ENCODE peak calls at places on chromosomes 7 and 10, in ten cellular contexts. S is astrocyte of the cerebellum, G is brain microvascular endothelial cell, K is heart left ventricle, W is tibial artery, H is HFF-Myc, X is GM10248, J is A549, R is endodermal cell, L is activated B cell treated with CpG ODN at 0.5 μM for 24 hours. O is an unnamed sample.

GRCh38 chr7:113320419-113320818 is 202.1 kb upstream of the SMIM30 start:
- DNase-seq in G (no peak), S (no peak), R (no peak), K (no peak), H (no peak), W (no peak), X (no peak), L (no peak), J (no peak), O (no peak)

GRCh38 chr10:132452216-132452650 is 55.2 kb downstream of the PWWP2B start:
- DNase-seq in J (no peak), R (peak; percentile 65), G (no peak), H (no peak), L (no peak), K (peak; percentile 39), S (no peak), X (no peak), W (no peak), O (no peak)

GRCh38 chr10:78568664-78569063 is 500.1 kb upstream of the ZMIZ1 start:
- DNase-seq in S (no peak), L (no peak), G (no peak), K (no peak), X (no peak), W (no peak), J (no peak), R (no peak), H (no peak), O (no peak)

GRCh38 chr7:351681-352480 is 61.9 kb downstream of the FOXL3 start:
- DNase-seq in L (no peak), W (no peak), X (no peak), R (no peak), K (no peak), H (no peak), J (no peak), S (no peak), G (no peak), O (no peak)

GRCh38 chr10:16894834-16895233 is 77.6 kb upstream of the RSU1 start:
- DNase-seq in H (no peak), W (no peak), K (no peak), S (no peak), X (no peak), L (no peak), R (no peak), G (no peak), J (no peak), O (no peak)

GRCh38 chr7:265998-266850 is 23.7 kb upstream of the FOXL3 start:
- DNase-seq in G (no peak), S (no peak), L (no peak), W (no peak), R (no peak), K (peak; percentile 27), J (no peak), H (no peak), X (no peak), O (no peak)

GRCh38 chr10:75987610-75988009 is 556.2 kb downstream of the LRMDA start:
- DNase-seq in G (peak; percentile 9), X (no peak), L (no peak), J (no peak), K (no peak), H (no peak), R (no peak), S (no peak), W (no peak), O (peak; percentile 14)

GRCh38 chr7:83957333-83957732 is 237.3 kb downstream of the SEMA3A start:
- DNase-seq in S (no peak), W (no peak), H (no peak), L (no peak), J (no peak), G (peak; percentile 56), X (no peak), K (no peak), R (no peak), O (peak; percentile 30)

GRCh38 chr10:14742815-14743214 is 31.9 kb downstream of the FAM107B start:
- DNase-seq in X (no peak), R (no peak), H (no peak), K (no peak), G (no peak), L (no peak), W (no peak), J (no peak), S (no peak), O (no peak)

GRCh38 chr10:90592903-90593302 is 264.9 kb downstream of the HTR7 start:
- DNase-seq in G (peak; percentile 48), L (no peak), K (peak; percentile 36), R (peak; percentile 90), W (peak; percentile 46), H (peak; percentile 32), X (peak; percentile 17), S (peak; percentile 64), J (peak; percentile 12), O (peak; percentile 76)

GRCh38 chr7:155925682-155926081 is 113.4 kb upstream of the SHH start:
- DNase-seq in X (no peak), R (no peak), G (no peak), K (no peak), W (no peak), L (no peak), J (no peak), S (no peak), H (no peak), O (no peak)

GRCh38 chr7:37342665-37343471 is 105.8 kb downstream of the ELMO1 start:
- DNase-seq in S (no peak), H (no peak), R (no peak), L (peak; percentile 59), J (no peak), X (peak; percentile 56), G (no peak), W (no peak), K (no peak), O (no peak)

GRCh38 chr7:45874408-45875131 is 1.7 kb upstream of the CCDC201 start:
- DNase-seq in H (peak; percentile 29), W (no peak), J (no peak), L (no peak), G (peak; percentile 83), K (no peak), X (no peak), S (no peak), R (no peak), O (peak; percentile 25)

GRCh38 chr10:8835453-8836167 is 781.1 kb downstream of the GATA3 start:
- DNase-seq in K (no peak), W (no peak), G (no peak), J (no peak), H (no peak), L (no peak), R (no peak), S (no peak), X (no peak), O (peak; percentile 11)

GRCh38 chr10:82411416-82411815 is 536.4 kb downstream of the NRG3 start:
- DNase-seq in R (no peak), S (no peak), L (no peak), W (no peak), G (no peak), X (no peak), H (no peak), J (no peak), K (no peak), O (no peak)

GRCh38 chr7:158952776-158953175 is 96.4 kb downstream of the DYNC2I1 start:
- DNase-seq in S (no peak), R (no peak), L (no peak), X (no peak), W (no peak), J (no peak), K (no peak), G (no peak), H (no peak), O (no peak)

GRCh38 chr10:76583711-76584161 is 1053.9 kb downstream of the KCNMA1 start:
- DNase-seq in L (no peak), G (peak; percentile 89), X (no peak), K (no peak), W (no peak), H (peak; percentile 26), J (peak; percentile 38), S (peak; percentile 55), R (no peak), O (peak; percentile 80)

GRCh38 chr7:19066109-19066508 is 51.3 kb downstream of the TWIST1 start:
- DNase-seq in R (no peak), L (no peak), J (no peak), G (no peak), H (no peak), K (no peak), W (no peak), X (no peak), S (no peak), O (no peak)

GRCh38 chr7:19069842-19070241 is 47.6 kb downstream of the TWIST1 start:
- DNase-seq in H (no peak), W (no peak), K (no peak), S (no peak), X (no peak), L (no peak), J (no peak), R (peak; percentile 61), G (no peak), O (peak; percentile 7)
- TF ChIP-seq CTCF in H (peak; percentile 10), W (no peak), K (no peak), S (peak; percentile 5), X (no peak), L (no peak), J (no peak), R (peak; percentile 65), G (peak; percentile 35), O (no peak)

GRCh38 chr7:1794888-1795542 is 124.9 kb downstream of the ELFN1 start:
- DNase-seq in R (no peak), X (no peak), G (no peak), H (peak; percentile 10), S (no peak), K (no peak), J (no peak), L (no peak), W (no peak), O (no peak)
- TF ChIP-seq CTCF in R (peak; percentile 46), X (no peak), G (peak; percentile 43), H (peak; percentile 41), S (peak; percentile 11), K (no peak), J (no peak), L (no peak), W (no peak), O (no peak)

DNA sequence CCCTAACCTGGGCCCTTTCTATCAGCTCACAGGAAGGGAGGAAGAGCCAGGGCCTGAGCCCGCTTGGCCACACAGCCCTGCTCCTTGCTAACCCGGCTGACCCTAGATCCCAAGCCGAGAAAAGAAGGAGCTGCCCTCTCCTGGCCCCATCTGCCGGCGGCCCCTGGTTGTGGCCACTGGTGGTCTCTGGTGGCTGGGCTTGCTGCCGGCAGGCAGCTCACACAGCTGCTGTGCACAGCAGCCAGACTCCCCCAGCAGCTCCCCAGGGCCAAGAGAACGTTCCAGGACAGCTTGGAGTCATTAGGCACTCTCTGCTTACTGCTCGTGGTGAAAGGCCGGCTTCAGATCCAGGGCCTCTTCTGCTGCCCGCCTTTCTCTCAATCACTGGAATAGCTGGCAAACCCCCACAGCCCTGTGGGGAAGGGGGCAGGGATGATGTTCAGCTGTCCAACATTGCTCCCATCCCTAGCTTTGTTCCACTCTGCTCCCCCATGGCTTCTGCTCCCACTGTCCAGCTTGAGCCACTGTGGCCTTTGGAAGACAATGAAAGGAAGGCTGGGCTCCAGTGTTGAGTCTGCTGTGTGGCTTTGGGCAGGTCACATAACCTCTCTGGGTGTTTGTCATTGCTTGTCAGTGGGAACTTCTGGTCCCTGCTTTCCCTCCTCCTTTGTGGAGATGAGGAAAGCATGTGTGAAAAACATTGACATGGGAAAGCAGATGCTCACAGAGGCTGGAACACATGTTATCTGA is 35.4 kb upstream of the COL13A1 start:
- DNase-seq in G (no peak), X (no peak), H (no peak), W (no peak), J (no peak), R (peak; percentile 64), L (no peak), S (no peak), K (peak; percentile 61), O (no peak)
- TF ChIP-seq CTCF in G (no peak), X (no peak), H (no peak), W (no peak), J (no peak), R (no peak), L (no peak), S (no peak), K (no peak), O (no peak)

GRCh38 chr10:98621630-98622029 is 174.9 kb upstream of the HPS1 start:
- DNase-seq in K (no peak), G (no peak), R (peak; percentile 55), L (no peak), S (no peak), W (no peak), J (no peak), H (no peak), X (no peak), O (no peak)
- TF ChIP-seq CTCF in K (no peak), G (no peak), R (no peak), L (no peak), S (no peak), W (no peak), J (no peak), H (no peak), X (peak; percentile 10), O (no peak)

O was measured in MCF 10A.